ENCODE peak calls at places on chromosome 7, in four cellular contexts. P is stimulated activated CD4-positive, alpha-beta T cell treated with anti-CD3 and anti-CD28 coated beads, Interleukin-4, amount 100 ng/mL, for 48 hours; X is AG09309; L is SW 1271. J is an unnamed sample.
A peak's percentile ranks its signal among the peaks of the same experiment; 100 is the strongest.

GRCh38 chr7:42720871-42721835 is 190.7 kb downstream of the C7orf25 start:
- DNase-seq in P (no peak), L (no peak), X (no peak), J (no peak)

GRCh38 chr7:19030280-19030679 is 87.2 kb downstream of the TWIST1 start:
- DNase-seq in X (peak; percentile 70), P (no peak), L (no peak), J (no peak)

GRCh38 chr7:80821781-80822180 is 97.1 kb downstream of the SEMA3C start:
- DNase-seq in X (no peak), L (no peak), P (no peak), J (no peak)

GRCh38 chr7:107643407-107643806 is 17.2 kb upstream of the SLC26A4 start:
- DNase-seq in X (no peak), P (no peak), L (peak; percentile 15), J (no peak)

GRCh38 chr7:44460325-44460724 is 30.1 kb downstream of the NUDCD3 start:
- DNase-seq in P (no peak), L (no peak), X (no peak), J (peak; percentile 31)

GRCh38 chr7:5779108-5779507 is 2.4 kb downstream of the RNF216 start:
- DNase-seq in X (no peak), L (no peak), P (no peak), J (no peak)

GRCh38 chr7:135790371-135790977 is 41.9 kb upstream of the FAM180A start:
- DNase-seq in P (no peak), X (no peak), L (no peak), J (no peak)

GRCh38 chr7:70435634-70436033 is 696.3 kb upstream of the GALNT17 start:
- DNase-seq in X (no peak), L (no peak), P (no peak), J (no peak)

GRCh38 chr7:71783779-71784178 is 628.4 kb downstream of the CALN1 start:
- DNase-seq in P (no peak), L (no peak), X (no peak), J (no peak)

GRCh38 chr7:50069613-50070012 is 23.4 kb downstream of the ZPBP start:
- DNase-seq in L (no peak), X (no peak), P (no peak), J (no peak)

GRCh38 chr7:55240418-55241142 is 124.6 kb upstream of the LANCL2 start:
- DNase-seq in L (no peak), P (no peak), X (no peak), J (no peak)

GRCh38 chr7:54944179-54944578 is 74.6 kb upstream of the EGFR start:
- DNase-seq in L (no peak), X (peak; percentile 79), P (no peak), J (no peak)

GRCh38 chr7:50341709-50342108 is 37.2 kb downstream of the IKZF1 start:
- DNase-seq in L (no peak), X (no peak), P (no peak), J (no peak)

GRCh38 chr7:27172388-27172774 is 1.7 kb downstream of the HOXA10 start:
- DNase-seq in X (no peak), P (no peak), L (no peak), J (no peak)

GRCh38 chr7:51367614-51367968 is 51.0 kb upstream of the COBL start:
- DNase-seq in X (no peak), L (no peak), P (no peak), J (no peak)

GRCh38 chr7:19410096-19410495 is 264.9 kb upstream of the FERD3L start:
- DNase-seq in P (no peak), X (peak; percentile 33), L (no peak), J (no peak)

GRCh38 chr7:68529221-68529620 is 1069.1 kb upstream of the AUTS2 start:
- DNase-seq in X (no peak), P (no peak), L (no peak), J (no peak)

GRCh38 chr7:123190109-123190831 is 9.5 kb downstream of the SLC13A1 start:
- DNase-seq in P (no peak), X (no peak), L (no peak), J (no peak)

GRCh38 chr7:82598958-82599357 is 155.4 kb upstream of the CACNA2D1 start:
- DNase-seq in L (no peak), X (peak; percentile 73), P (no peak), J (no peak)

GRCh38 chr7:117098457-117098856 is 145.2 kb downstream of the ST7 start:
- DNase-seq in X (peak; percentile 93), L (peak; percentile 15), P (no peak), J (no peak)

GRCh38 chr7:23615331-23615730 is 18.1 kb downstream of the CCDC126 start:
- DNase-seq in X (no peak), P (no peak), L (no peak), J (no peak)

GRCh38 chr7:86911703-86912102 is 147.8 kb downstream of the ELAPOR2 start:
- DNase-seq in P (no peak), L (no peak), X (no peak), J (no peak)

GRCh38 chr7:29005829-29006228 is 47.7 kb upstream of the TRIL start:
- DNase-seq in X (peak; percentile 18), L (no peak), P (no peak), J (no peak)

GRCh38 chr7:14734839-14735321 is 167.7 kb downstream of the DGKB start:
- DNase-seq in L (no peak), X (no peak), P (no peak), J (no peak)

GRCh38 chr7:17608114-17608833 is 309.8 kb downstream of the AHR start:
- DNase-seq in X (no peak), P (no peak), L (peak; percentile 31), J (no peak)

GRCh38 chr7:23106491-23106800 is 861 bp downstream of the KLHL7 start:
- DNase-seq in L (no peak), X (no peak), P (peak; percentile 13), J (no peak)

GRCh38 chr7:64733550-64734240 is 60.5 kb upstream of the ZNF138 start:
- DNase-seq in L (peak; percentile 14), P (no peak), X (no peak), J (no peak)

GRCh38 chr7:77537136-77537594 is at the start of gene PTPN12:
- DNase-seq in P (no peak), L (no peak), X (no peak), J (no peak)

GRCh38 chr7:16804674-16805439 is at the start of gene AGR2:
- DNase-seq in X (no peak), L (no peak), P (no peak), J (no peak)

GRCh38 chr7:143395187-143396149 is 13.2 kb downstream of the EPHA1 start:
- DNase-seq in X (no peak), L (no peak), P (no peak), J (no peak)

GRCh38 chr7:155066417-155066950 is 3.6 kb upstream of the HTR5A start:
- DNase-seq in L (peak; percentile 87), P (no peak), X (peak; percentile 39), J (no peak)

GRCh38 chr7:31126976-31127375 is 74.9 kb downstream of the ADCYAP1R1 start:
- DNase-seq in P (no peak), L (peak; percentile 24), X (peak; percentile 7), J (no peak)

J was measured in GM12891.